ENCODE peak calls at places on chromosomes 2 and 18, in four cellular contexts. V is IMR-90, B is A549, J is K562. A is an unnamed sample.

GRCh38 chr18:77099501-77100370 is 32.8 kb downstream of the MBP start:
- DNase-seq in J (no peak), V (no peak), B (no peak), A (no peak)

GRCh38 chr2:112812318-112813042 is 24.1 kb downstream of the IL1B start:
- DNase-seq in V (peak; percentile 96), J (peak; percentile 73), B (no peak), A (no peak)

GRCh38 chr18:79680100-79680879 is 687 bp downstream of the CTDP1 start:
- DNase-seq in B (peak; percentile 16), J (peak; percentile 38), V (peak; percentile 52), A (no peak)

GRCh38 chr2:193584522-193584938 is 1389.8 kb upstream of the TMEFF2 start:
- DNase-seq in B (peak; percentile 40), V (peak; percentile 1), J (peak; percentile 2), A (peak; percentile 51)

GRCh38 chr2:27133195-27133875 is 1.1 kb downstream of the PREB start:
- DNase-seq in J (no peak), V (no peak), B (no peak), A (no peak)

GRCh38 chr2:102792538-102793208 is 30.8 kb downstream of the TMEM182 start:
- DNase-seq in V (no peak), J (no peak), B (no peak), A (no peak)

GRCh38 chr2:174247474-174248186 is 702 bp downstream of the OLA1 start:
- DNase-seq in V (peak; percentile 18), B (no peak), J (peak; percentile 35), A (no peak)

GRCh38 chr2:45960057-45960863 is 308.8 kb downstream of the PRKCE start:
- DNase-seq in V (no peak), B (peak; percentile 56), J (no peak), A (no peak)

GRCh38 chr2:132623096-132623839 is 46.7 kb downstream of the LYPD1 start:
- DNase-seq in V (peak; percentile 79), B (no peak), J (no peak), A (no peak)

GRCh38 chr2:192783643-192784042 is 588.9 kb upstream of the TMEFF2 start:
- DNase-seq in V (no peak), B (no peak), J (no peak), A (no peak)

GRCh38 chr18:69399253-69399652 is 1.4 kb upstream of the DOK6 start:
- DNase-seq in V (no peak), J (no peak), B (no peak), A (no peak)

GRCh38 chr2:216549926-216550690 is 51.5 kb downstream of the RPL37A start:
- DNase-seq in J (no peak), V (no peak), B (no peak), A (no peak)

GRCh38 chr2:14656146-14656545 is 23.6 kb downstream of the LRATD1 start:
- DNase-seq in V (no peak), J (no peak), B (no peak), A (no peak)

GRCh38 chr2:68367918-68368656 is 3.0 kb downstream of the PLEK start:
- DNase-seq in V (no peak), B (no peak), J (no peak), A (no peak)

GRCh38 chr18:3665780-3666525 is 216.0 kb downstream of the TGIF1 start:
- DNase-seq in J (peak; percentile 87), V (peak; percentile 91), B (peak; percentile 93), A (peak; percentile 81)

GRCh38 chr2:160974803-160975202 is 185.4 kb upstream of the TANK start:
- DNase-seq in J (no peak), V (peak; percentile 7), B (no peak), A (no peak)
- TF ChIP-seq MAFK in J (no peak), V (no peak), B (no peak), A (no peak)

DNA sequence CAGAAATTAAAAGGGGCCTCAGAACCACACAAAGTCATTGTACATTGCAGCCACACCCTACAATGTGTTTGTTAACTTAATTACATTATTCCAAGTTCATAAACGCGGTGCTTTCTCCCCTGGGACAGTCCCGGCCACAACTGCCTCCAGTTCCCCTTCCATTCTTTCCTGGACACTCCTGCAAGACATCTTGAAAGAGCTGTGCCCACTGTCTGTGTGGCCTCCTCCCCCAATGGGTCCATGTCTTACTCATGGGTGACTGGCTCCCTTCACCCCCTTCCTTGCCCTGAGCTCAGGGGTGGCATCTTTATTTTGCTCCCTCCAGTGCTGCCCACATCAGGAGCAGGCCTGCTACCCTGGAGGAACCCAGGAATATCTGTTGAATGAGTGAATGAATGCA is 287.7 kb downstream of the MYT1L start:
- DNase-seq in J (no peak), V (no peak), B (no peak), A (no peak)
- TF ChIP-seq MAFK in J (no peak), V (no peak), B (no peak), A (no peak)

GRCh38 chr2:74578476-74578875 is 24.0 kb downstream of the DOK1 start:
- DNase-seq in V (no peak), J (no peak), B (no peak), A (no peak)

GRCh38 chr2:74576151-74576755 is 21.7 kb downstream of the DOK1 start:
- DNase-seq in J (no peak), V (peak; percentile 88), B (no peak), A (no peak)

GRCh38 chr2:74575320-74575719 is 20.8 kb downstream of the DOK1 start:
- DNase-seq in B (no peak), V (no peak), J (no peak), A (no peak)

GRCh38 chr2:74577448-74577847 is 22.9 kb downstream of the DOK1 start:
- DNase-seq in B (no peak), V (peak; percentile 64), J (no peak), A (no peak)

GRCh38 chr2:74576830-74577229 is 22.3 kb downstream of the DOK1 start:
- DNase-seq in J (no peak), V (peak; percentile 90), B (no peak), A (no peak)
- TF ChIP-seq MAFK in J (no peak), V (no peak), B (no peak), A (no peak)

DNA sequence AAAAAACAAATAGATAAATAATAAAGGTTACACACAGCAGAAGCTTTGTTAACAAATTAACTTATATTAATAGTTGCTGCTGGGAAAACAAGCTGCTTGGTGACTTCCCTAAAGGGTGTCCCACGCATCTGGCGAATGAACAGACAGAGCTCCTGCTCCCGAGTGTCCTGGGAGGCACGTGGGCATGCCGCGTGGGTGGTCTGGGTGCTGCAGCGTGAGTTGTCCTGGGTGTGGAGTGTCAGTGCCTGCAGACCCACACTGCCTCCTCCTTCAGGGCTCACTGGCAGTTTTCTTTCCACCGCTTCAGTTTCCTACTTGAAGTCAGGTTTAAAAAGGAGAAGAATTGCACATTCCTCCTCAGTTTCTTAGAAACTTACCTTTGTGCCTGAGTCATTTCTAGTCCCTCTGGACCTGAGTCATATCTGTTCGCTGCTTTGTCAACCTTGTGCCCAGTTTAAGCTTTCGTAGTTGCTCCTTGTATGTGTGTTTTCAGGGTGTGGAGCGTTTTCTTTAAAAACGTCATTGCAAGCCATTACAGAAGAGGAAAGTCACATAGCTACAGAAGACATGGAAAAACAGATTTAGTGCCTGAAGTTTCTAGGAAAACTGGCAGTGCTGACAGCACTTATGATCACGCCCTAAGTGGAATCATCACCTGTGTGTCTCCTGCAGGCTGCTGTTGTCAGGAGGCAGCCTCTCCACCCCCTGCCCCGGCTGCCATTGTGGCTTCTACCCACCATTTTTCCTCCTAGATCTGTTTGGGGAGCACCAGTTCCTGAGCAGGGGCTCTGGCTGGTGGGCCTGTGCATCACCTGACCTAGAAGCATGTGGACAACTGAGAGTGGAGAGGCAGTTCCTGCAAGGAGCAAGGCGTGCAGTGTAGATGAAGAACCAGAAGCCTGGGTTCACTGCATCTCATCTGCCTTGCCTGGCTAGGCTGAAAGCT is 24.5 kb downstream of the IMPA2 start:
- DNase-seq in V (no peak), J (no peak), B (peak; percentile 51), A (no peak)
- TF ChIP-seq MAFK in V (no peak), J (no peak), B (no peak), A (no peak)

DNA sequence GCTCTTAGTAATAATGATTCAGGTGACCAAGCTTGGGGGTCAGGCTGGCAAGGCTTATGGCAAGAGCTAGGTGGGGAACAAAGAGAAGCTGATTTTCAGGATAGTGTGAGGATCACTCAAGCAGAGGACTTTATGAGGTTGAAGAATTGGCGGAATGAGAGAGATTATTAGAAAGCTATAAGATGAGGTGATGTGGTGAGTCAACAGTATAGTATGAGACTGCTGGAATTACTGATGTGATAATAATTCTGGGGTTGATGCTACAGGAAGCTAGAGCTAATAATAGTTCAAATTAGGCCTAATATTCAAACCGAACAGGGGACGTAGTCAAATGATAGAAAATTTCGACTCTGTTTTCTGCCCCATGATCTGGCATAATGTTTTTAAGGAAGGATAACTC is 2115.3 kb upstream of the PIK3C3 start:
- DNase-seq in B (no peak), V (peak; percentile 1), J (no peak), A (no peak)
- TF ChIP-seq MAFK in B (no peak), V (no peak), J (no peak), A (no peak)

GRCh38 chr2:207235621-207236020 is 69.9 kb upstream of the KLF7 start:
- DNase-seq in V (no peak), B (no peak), J (no peak), A (no peak)
- TF ChIP-seq MAFK in V (no peak), B (no peak), J (no peak), A (no peak)

DNA sequence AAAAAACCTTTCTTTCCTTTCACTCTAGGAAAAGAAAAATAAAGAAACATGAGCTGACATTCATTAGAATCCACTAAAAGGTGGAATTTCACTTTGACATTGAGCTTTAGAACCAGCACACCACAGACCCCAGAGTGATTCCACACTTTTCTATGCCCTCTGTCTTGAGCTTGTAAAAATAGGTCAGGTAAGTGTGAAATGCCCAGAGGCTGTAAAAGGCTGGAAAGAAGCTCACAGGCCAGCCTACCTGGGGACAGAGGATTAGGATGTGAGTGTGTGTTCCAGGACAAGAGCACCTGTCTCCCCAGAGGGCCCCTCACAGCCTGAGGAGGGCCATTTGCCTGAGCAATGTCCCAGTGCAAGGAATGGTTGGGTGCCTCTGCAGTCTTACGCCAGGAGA is 56.3 kb upstream of the MYO3B start:
- DNase-seq in J (no peak), V (no peak), B (no peak), A (no peak)
- TF ChIP-seq MAFK in J (no peak), V (no peak), B (no peak), A (no peak)

GRCh38 chr2:65425276-65425675 is 7.1 kb downstream of the SPRED2 start:
- DNase-seq in V (no peak), B (no peak), J (no peak), A (no peak)
- TF ChIP-seq MAFK in V (no peak), B (no peak), J (no peak), A (no peak)

DNA sequence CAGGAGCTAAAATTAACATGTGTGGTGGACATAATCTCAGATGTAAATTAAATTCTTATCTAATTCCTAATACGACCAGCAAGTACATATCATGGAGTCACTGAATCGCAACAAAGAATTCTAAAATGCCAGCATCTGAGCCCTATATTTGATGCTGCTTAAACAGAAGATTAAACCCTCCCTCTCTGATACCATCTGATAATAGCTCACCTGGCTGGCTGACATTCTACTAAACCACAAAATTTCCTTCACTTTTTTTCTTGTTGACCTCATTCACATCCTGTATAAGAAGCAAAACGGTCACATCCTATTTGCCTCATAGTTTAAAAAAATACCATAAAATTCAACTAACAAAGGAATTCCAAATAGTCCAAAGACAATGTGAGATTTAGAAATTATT is 371.6 kb upstream of the SLC8A1 start:
- DNase-seq in B (no peak), V (no peak), J (no peak), A (no peak)
- TF ChIP-seq MAFK in B (no peak), V (no peak), J (no peak), A (no peak)